ENCODE peak calls at places on chromosomes 1 and 21, in nine cellular contexts. O is nephron progenitor cell; L is NCI-H748 treated with DMSO at 0.1 percent for 48 hours; P is stimulated activated CD8-positive, alpha-beta memory T cell treated with anti-CD3 and anti-CD28 coated beads, Interleukin-2, amount 100 ng/mL, for 48 hours; S is EL; Z is NK-92 treated with Interleukin-12 subunit alpha and Interleukin-12 subunit beta, amount 100 ng/mL, for 24 hours; E is cerebellar cortex; J is NCI-H2029; B is stomach. U is an unnamed sample.

GRCh38 chr1:243495442-243496172 is 239.8 kb downstream of the SDCCAG8 start:
- DNase-seq in O (no peak), L (no peak), P (no peak), S (no peak), Z (no peak), E (peak), J (peak), B (no peak), U (peak)

GRCh38 chr1:42756956-42757891 is 9.6 kb downstream of the P3H1 start:
- DNase-seq in O (peak), L (peak), P (no peak), S (peak), Z (no peak), E (peak), J (peak), B (peak), U (peak)

GRCh38 chr1:54803761-54804470 is 2.8 kb upstream of the TTC22 start:
- DNase-seq in O (no peak), L (no peak), P (no peak), S (peak), Z (no peak), E (no peak), J (no peak), B (peak), U (peak)

GRCh38 chr21:25487046-25487594 is 120.2 kb downstream of the MRPL39 start:
- DNase-seq in O (no peak), L (no peak), P (no peak), S (no peak), Z (no peak), E (no peak), J (no peak), B (no peak), U (no peak)

GRCh38 chr21:25331286-25331685 is 276.0 kb downstream of the MRPL39 start:
- DNase-seq in O (no peak), L (no peak), P (no peak), S (no peak), Z (no peak), E (no peak), J (no peak), B (no peak), U (no peak)

GRCh38 chr1:212980123-212980800 is 29.9 kb downstream of the VASH2 start:
- DNase-seq in O (no peak), L (no peak), P (no peak), S (peak), Z (no peak), E (no peak), J (no peak), B (no peak), U (no peak)

GRCh38 chr1:225995919-225996864 is 3.0 kb downstream of the SDE2 start:
- DNase-seq in O (no peak), L (no peak), P (no peak), S (no peak), Z (no peak), E (no peak), J (no peak), B (no peak), U (peak)

GRCh38 chr1:22386774-22387173 is 64.9 kb upstream of the ZBTB40 start:
- DNase-seq in O (no peak), L (no peak), P (no peak), S (no peak), Z (no peak), E (no peak), J (no peak), B (no peak), U (no peak)

GRCh38 chr1:93635614-93636543 is 45.8 kb downstream of the BCAR3 start:
- DNase-seq in O (no peak), L (no peak), P (no peak), S (no peak), Z (no peak), E (peak), J (peak), B (no peak), U (no peak)

GRCh38 chr1:115976062-115976899 is at the start of gene SLC22A15:
- DNase-seq in O (peak), L (peak), P (peak), S (peak), Z (no peak), E (peak), J (peak), B (peak), U (peak)

GRCh38 chr21:27346041-27346448 is 379.2 kb upstream of the ADAMTS5 start:
- DNase-seq in O (no peak), L (no peak), P (no peak), S (peak), Z (no peak), E (no peak), J (no peak), B (no peak), U (peak)

GRCh38 chr1:59516881-59517280 is 220.0 kb downstream of the FGGY start:
- DNase-seq in O (no peak), L (no peak), P (no peak), S (no peak), Z (no peak), E (no peak), J (no peak), B (no peak), U (no peak)

GRCh38 chr21:36499578-36500471 is 19.9 kb upstream of the CLDN14 start:
- DNase-seq in O (no peak), L (no peak), P (no peak), S (peak), Z (no peak), E (no peak), J (no peak), B (peak), U (peak)

GRCh38 chr1:198934901-198935301 is 296.1 kb downstream of the PTPRC start:
- DNase-seq in O (no peak), L (peak), P (peak), S (peak), Z (peak), E (peak), J (no peak), B (no peak), U (no peak)

GRCh38 chr1:189496768-189497167 is 980.9 kb downstream of the BRINP3 start:
- DNase-seq in O (no peak), L (no peak), P (no peak), S (no peak), Z (no peak), E (no peak), J (no peak), B (no peak), U (no peak)

GRCh38 chr21:37006243-37006520 is 320 bp upstream of the RIPPLY3 start:
- DNase-seq in O (no peak), L (no peak), P (no peak), S (no peak), Z (no peak), E (no peak), J (no peak), B (no peak), U (no peak)

GRCh38 chr1:3671371-3672180 is 19.3 kb downstream of the TP73 start:
- DNase-seq in O (no peak), L (no peak), P (no peak), S (no peak), Z (no peak), E (no peak), J (no peak), B (no peak), U (no peak)

GRCh38 chr1:100799954-100800612 is 80.5 kb downstream of the VCAM1 start:
- DNase-seq in O (no peak), L (no peak), P (no peak), S (peak), Z (no peak), E (no peak), J (no peak), B (no peak), U (peak)

GRCh38 chr1:197958438-197958837 is 41.3 kb downstream of the LHX9 start:
- DNase-seq in O (no peak), L (peak), P (no peak), S (no peak), Z (no peak), E (no peak), J (peak), B (no peak), U (no peak)

GRCh38 chr1:46673749-46674182 is 2.1 kb downstream of the TEX38 start:
- DNase-seq in O (no peak), L (no peak), P (peak), S (peak), Z (no peak), E (no peak), J (no peak), B (no peak), U (peak)

GRCh38 chr1:50796277-50796676 is 163.8 kb downstream of the FAF1 start:
- DNase-seq in O (no peak), L (no peak), P (no peak), S (no peak), Z (no peak), E (no peak), J (no peak), B (no peak), U (no peak)

GRCh38 chr1:48115835-48116234 is 106.7 kb upstream of the SLC5A9 start:
- DNase-seq in O (no peak), L (no peak), P (no peak), S (no peak), Z (no peak), E (no peak), J (no peak), B (no peak), U (no peak)

GRCh38 chr1:174258148-174258550 is 98.8 kb downstream of the RABGAP1L start:
- DNase-seq in O (peak), L (peak), P (peak), S (peak), Z (no peak), E (peak), J (no peak), B (no peak), U (no peak)

GRCh38 chr1:173190101-173190895 is 16.8 kb downstream of the TNFSF4 start:
- DNase-seq in O (no peak), L (no peak), P (no peak), S (peak), Z (no peak), E (peak), J (no peak), B (peak), U (no peak)

GRCh38 chr1:30321216-30321910 is 402.0 kb downstream of the MATN1 start:
- DNase-seq in O (no peak), L (peak), P (no peak), S (no peak), Z (no peak), E (no peak), J (no peak), B (peak), U (no peak)

GRCh38 chr1:183080406-183080805 is 57.2 kb downstream of the LAMC1 start:
- DNase-seq in O (no peak), L (no peak), P (no peak), S (peak), Z (no peak), E (no peak), J (no peak), B (no peak), U (peak)

GRCh38 chr1:171017431-171017830 is 73.3 kb upstream of the FMO3 start:
- DNase-seq in O (no peak), L (no peak), P (no peak), S (no peak), Z (no peak), E (no peak), J (no peak), B (no peak), U (no peak)

GRCh38 chr1:36006941-36007500 is 76.1 kb downstream of the AGO3 start:
- DNase-seq in O (no peak), L (no peak), P (no peak), S (no peak), Z (no peak), E (no peak), J (no peak), B (no peak), U (no peak)

GRCh38 chr1:41843378-41843777 is 75.3 kb downstream of the HIVEP3 start:
- DNase-seq in O (no peak), L (no peak), P (no peak), S (peak), Z (no peak), E (no peak), J (no peak), B (no peak), U (no peak)